ENCODE peak calls at places on chromosomes 11 and 22, in four cellular contexts. U is K562, C is WTC11, B is HepG2. L is an unnamed sample.

GRCh38 chr11:101584651-101585050 is 844 bp upstream of the TRPC6 start:
- DNase-seq in U (no peak), C (no peak), B (no peak), L (no peak)

GRCh38 chr11:47104337-47104950 is 72.2 kb downstream of the ARFGAP2 start:
- DNase-seq in U (no peak), C (peak), B (no peak), L (no peak)

GRCh38 chr11:80967649-80968048 is 1526.8 kb upstream of the TENM4 start:
- DNase-seq in U (no peak), C (no peak), B (no peak), L (no peak)

GRCh38 chr11:67452141-67452952 is at the start of gene GPR152:
- DNase-seq in U (no peak), C (no peak), B (no peak), L (no peak)

GRCh38 chr11:1757861-1758610 is 5.7 kb downstream of the CTSD start:
- DNase-seq in U (no peak), C (no peak), B (no peak), L (no peak)

GRCh38 chr11:63764201-63764711 is 4.3 kb downstream of the ZFTA start:
- DNase-seq in U (no peak), C (no peak), B (no peak), L (no peak)

GRCh38 chr11:102240502-102240901 is 76.8 kb upstream of the BIRC3 start:
- DNase-seq in U (no peak), C (no peak), B (no peak), L (no peak)

GRCh38 chr11:111605681-111606080 is 3.4 kb downstream of the SIK2 start:
- DNase-seq in U (no peak), C (no peak), B (no peak), L (no peak)

GRCh38 chr11:19715373-19715772 is 2.7 kb downstream of the NAV2 start:
- DNase-seq in U (no peak), C (no peak), B (no peak), L (no peak)

DNA sequence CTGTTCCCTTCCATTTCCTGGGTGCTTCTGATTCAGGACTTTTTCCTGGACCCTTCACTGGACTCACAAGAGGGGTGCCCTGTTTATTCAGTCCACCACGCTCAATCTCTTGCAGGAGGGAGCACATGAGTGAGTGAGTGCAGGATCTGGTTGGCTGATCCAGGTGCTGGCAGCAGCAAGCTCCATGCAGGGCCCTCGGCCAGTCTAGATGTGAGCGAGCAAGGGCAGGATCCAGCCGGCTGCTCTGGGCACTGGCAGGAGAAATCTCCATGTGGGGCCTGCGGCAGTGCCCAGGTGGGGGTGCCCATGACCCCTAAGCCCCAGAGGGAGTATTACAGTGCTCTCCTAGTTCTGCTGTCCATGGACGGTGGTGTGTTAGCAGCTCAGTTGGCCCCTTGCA is 11.5 kb upstream of the FOLR3 start:
- DNase-seq in U (no peak), C (no peak), B (no peak), L (no peak)
- TF ChIP-seq CREM in U (no peak), C (no peak), B (no peak), L (no peak)

GRCh38 chr11:2825886-2826678 is 59.5 kb downstream of the CDKN1C start:
- DNase-seq in U (no peak), C (no peak), B (peak), L (no peak)
- TF ChIP-seq CBFB in U (no peak), C (no peak), B (no peak), L (no peak)

DNA sequence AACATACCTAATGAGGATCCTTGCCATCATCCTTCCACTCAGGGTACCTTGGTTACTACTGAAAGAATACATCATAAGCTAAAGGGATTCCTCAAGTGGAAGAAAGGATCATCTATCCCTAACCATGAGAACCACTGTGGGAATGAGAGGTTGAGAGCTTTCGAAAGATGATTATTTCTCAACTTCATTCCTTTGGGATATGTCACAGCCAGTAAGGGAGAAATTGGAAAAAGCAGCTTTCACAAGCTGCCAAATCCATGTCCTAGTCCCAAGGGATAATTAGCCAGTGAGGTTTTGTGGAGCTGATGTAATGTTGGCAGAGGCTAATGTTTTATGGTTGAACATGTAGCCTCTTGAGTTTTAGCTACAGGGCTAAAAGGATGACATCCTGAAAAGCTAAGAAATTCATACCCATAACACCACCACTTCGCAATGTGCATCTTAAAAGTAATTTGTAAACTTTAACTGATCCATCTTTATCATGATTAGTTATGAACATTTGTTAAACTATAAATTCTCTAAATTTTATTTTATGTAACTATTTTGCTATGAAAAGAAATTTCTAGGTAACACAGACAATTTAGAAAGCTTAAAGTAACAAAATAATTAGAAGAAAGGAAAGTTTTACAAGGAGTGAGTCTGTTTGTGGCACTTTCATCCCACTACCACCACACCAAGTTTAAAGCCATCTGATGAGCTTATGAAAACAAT is 123.9 kb downstream of the MRTFA start:
- DNase-seq in U (no peak), C (no peak), B (peak), L (no peak)
- TF ChIP-seq CREM in U (no peak), C (no peak), B (no peak), L (no peak)

GRCh38 chr11:12653729-12654128 is 20.5 kb upstream of the TEAD1 start:
- DNase-seq in U (no peak), C (peak), B (peak), L (no peak)
- TF ChIP-seq CBFB in U (no peak), C (no peak), B (no peak), L (no peak)

DNA sequence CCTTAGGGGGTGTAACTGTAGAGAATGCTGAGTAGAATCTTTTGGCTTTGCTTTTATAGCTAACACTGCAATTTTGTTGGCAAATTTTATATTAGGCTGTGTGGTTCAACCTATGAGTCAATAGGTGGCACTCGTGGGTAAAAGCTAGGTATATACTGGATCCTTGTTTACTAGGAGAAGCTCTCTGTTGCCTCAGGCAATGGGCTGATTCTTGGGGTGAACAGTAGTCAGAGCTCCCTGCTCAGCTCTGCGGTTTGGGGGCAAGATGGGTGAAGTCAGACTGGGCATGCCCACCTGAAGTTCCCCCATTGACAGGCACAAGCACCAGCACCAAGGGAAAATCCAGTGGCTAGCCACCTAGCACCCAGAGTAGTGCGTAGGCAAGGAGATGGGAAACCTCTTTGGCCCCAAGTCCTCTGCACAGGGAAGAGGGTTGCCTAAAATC is 238.7 kb downstream of the FAM181B start:
- DNase-seq in U (no peak), C (peak), B (peak), L (no peak)
- TF ChIP-seq CREM in U (no peak), C (no peak), B (no peak), L (no peak)